ENCODE peak calls at places on chromosome 9, in five cellular contexts. B is A549, U is fibroblast of lung, T is PC-3, Y is K562. E is an unnamed sample.

GRCh38 chr9:137971477-137972138 is 94.0 kb downstream of the CACNA1B start:
- DNase-seq in B (no peak), U (no peak), T (no peak), Y (no peak), E (no peak)

GRCh38 chr9:105128908-105129307 is 115.5 kb upstream of the SLC44A1 start:
- DNase-seq in B (no peak), U (no peak), T (no peak), Y (no peak), E (peak)

GRCh38 chr9:38057416-38058195 is 11.4 kb downstream of the SHB start:
- DNase-seq in B (no peak), U (no peak), T (no peak), Y (no peak), E (peak)

GRCh38 chr9:108056805-108057386 is 567.3 kb upstream of the KLF4 start:
- DNase-seq in B (peak), U (peak), T (peak), Y (no peak), E (no peak)

GRCh38 chr9:32550046-32550608 is 2.0 kb upstream of the SMIM27 start:
- DNase-seq in B (peak), U (peak), T (no peak), Y (no peak), E (peak)

GRCh38 chr9:113817171-113817570 is 58.9 kb upstream of the ZNF618 start:
- DNase-seq in B (no peak), U (no peak), T (no peak), Y (no peak), E (no peak)

GRCh38 chr9:96222132-96222531 is 79.8 kb downstream of the HSD17B3 start:
- DNase-seq in B (peak), U (peak), T (peak), Y (peak), E (peak)

GRCh38 chr9:78559449-78559885 is 262.5 kb downstream of the PSAT1 start:
- DNase-seq in B (peak), U (peak), T (peak), Y (no peak), E (no peak)

GRCh38 chr9:73146113-73146815 is 5.4 kb upstream of the ANXA1 start:
- DNase-seq in B (no peak), U (no peak), T (no peak), Y (peak), E (no peak)

GRCh38 chr9:136728080-136728547 is 14.6 kb downstream of the LCN10 start:
- DNase-seq in B (peak), U (peak), T (peak), Y (peak), E (peak)

GRCh38 chr9:89720721-89721660 is 116.2 kb downstream of the GADD45G start:
- DNase-seq in B (no peak), U (no peak), T (no peak), Y (no peak), E (no peak)

GRCh38 chr9:110555971-110556370 is 23.6 kb downstream of the SVEP1 start:
- DNase-seq in B (peak), U (peak), T (no peak), Y (no peak), E (no peak)

GRCh38 chr9:32117291-32117690 is 267.2 kb upstream of the ACO1 start:
- DNase-seq in B (no peak), U (no peak), T (no peak), Y (no peak), E (no peak)

GRCh38 chr9:6757988-6758417 is 230 bp downstream of the KDM4C start:
- DNase-seq in B (no peak), U (no peak), T (no peak), Y (peak), E (no peak)

GRCh38 chr9:21873540-21874221 is 71.2 kb downstream of the MTAP start:
- DNase-seq in B (no peak), U (peak), T (peak), Y (no peak), E (no peak)

GRCh38 chr9:1276474-1276873 is 226.3 kb downstream of the DMRT2 start:
- DNase-seq in B (no peak), U (no peak), T (no peak), Y (no peak), E (no peak)

GRCh38 chr9:115494958-115495690 is 377.2 kb upstream of the TNC start:
- DNase-seq in B (peak), U (peak), T (peak), Y (no peak), E (no peak)

GRCh38 chr9:35905912-35906679 is at the start of gene HRCT1:
- DNase-seq in B (peak), U (peak), T (peak), Y (no peak), E (no peak)

GRCh38 chr9:114721491-114722362 is 39.7 kb upstream of the TEX48 start:
- DNase-seq in B (peak), U (peak), T (peak), Y (no peak), E (peak)

GRCh38 chr9:107807183-107807582 is 317.6 kb upstream of the KLF4 start:
- DNase-seq in B (peak), U (peak), T (peak), Y (no peak), E (no peak)

GRCh38 chr9:5577225-5577624 is 51.7 kb upstream of the RIC1 start:
- DNase-seq in B (no peak), U (no peak), T (no peak), Y (no peak), E (no peak)

GRCh38 chr9:3936520-3937235 is 363.2 kb downstream of the GLIS3 start:
- DNase-seq in B (no peak), U (peak), T (no peak), Y (no peak), E (no peak)
- H3K4me2 ChIP-seq in B (no peak), U (peak), T (no peak), Y (no peak), E (no peak)

GRCh38 chr9:69175488-69175872 is 1.4 kb downstream of the TJP2 start:
- DNase-seq in B (no peak), U (peak), T (no peak), Y (no peak), E (peak)
- TF ChIP-seq CTCF in B (no peak), U (no peak), T (no peak), Y (no peak), E (no peak)

GRCh38 chr9:129318121-129319075 is 140.3 kb upstream of the IER5L start:
- DNase-seq in B (no peak), U (no peak), T (no peak), Y (no peak), E (peak)
- H3K27ac ChIP-seq in B (peak), U (no peak), T (no peak), Y (no peak), E (no peak)

GRCh38 chr9:131854906-131855504 is 115.1 kb upstream of the RAPGEF1 start:
- DNase-seq in B (no peak), U (peak), T (no peak), Y (no peak), E (no peak)

GRCh38 chr9:131851414-131851813 is 111.5 kb upstream of the RAPGEF1 start:
- DNase-seq in B (no peak), U (no peak), T (no peak), Y (no peak), E (no peak)

GRCh38 chr9:131856105-131856504 is 116.2 kb upstream of the RAPGEF1 start:
- DNase-seq in B (peak), U (no peak), T (no peak), Y (peak), E (peak)

GRCh38 chr9:131853434-131853833 is 113.6 kb upstream of the RAPGEF1 start:
- DNase-seq in B (no peak), U (no peak), T (no peak), Y (no peak), E (no peak)

DNA sequence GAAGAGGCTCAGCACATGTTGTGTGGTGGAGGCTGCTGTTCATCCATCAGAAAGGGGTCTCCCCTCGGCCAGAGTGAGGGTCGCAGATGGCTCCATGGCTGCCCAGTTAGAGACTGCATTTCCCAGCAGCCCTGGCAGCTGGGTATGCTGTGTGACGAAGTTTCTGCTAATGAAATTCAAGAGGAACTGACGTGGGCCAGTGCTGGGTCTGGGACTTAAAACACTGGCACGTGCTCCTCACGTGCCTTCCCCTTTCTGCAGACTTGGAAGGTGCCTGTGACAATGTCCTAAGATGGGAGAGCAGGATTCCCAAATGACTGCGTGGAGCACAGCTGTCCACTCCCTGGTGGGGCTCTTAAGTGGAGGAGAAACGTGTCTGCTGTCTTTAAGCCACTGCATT is 114.5 kb upstream of the RAPGEF1 start:
- DNase-seq in B (no peak), U (no peak), T (no peak), Y (no peak), E (no peak)
- H3K4me2 ChIP-seq in B (no peak), U (no peak), T (no peak), Y (no peak), E (no peak)

DNA sequence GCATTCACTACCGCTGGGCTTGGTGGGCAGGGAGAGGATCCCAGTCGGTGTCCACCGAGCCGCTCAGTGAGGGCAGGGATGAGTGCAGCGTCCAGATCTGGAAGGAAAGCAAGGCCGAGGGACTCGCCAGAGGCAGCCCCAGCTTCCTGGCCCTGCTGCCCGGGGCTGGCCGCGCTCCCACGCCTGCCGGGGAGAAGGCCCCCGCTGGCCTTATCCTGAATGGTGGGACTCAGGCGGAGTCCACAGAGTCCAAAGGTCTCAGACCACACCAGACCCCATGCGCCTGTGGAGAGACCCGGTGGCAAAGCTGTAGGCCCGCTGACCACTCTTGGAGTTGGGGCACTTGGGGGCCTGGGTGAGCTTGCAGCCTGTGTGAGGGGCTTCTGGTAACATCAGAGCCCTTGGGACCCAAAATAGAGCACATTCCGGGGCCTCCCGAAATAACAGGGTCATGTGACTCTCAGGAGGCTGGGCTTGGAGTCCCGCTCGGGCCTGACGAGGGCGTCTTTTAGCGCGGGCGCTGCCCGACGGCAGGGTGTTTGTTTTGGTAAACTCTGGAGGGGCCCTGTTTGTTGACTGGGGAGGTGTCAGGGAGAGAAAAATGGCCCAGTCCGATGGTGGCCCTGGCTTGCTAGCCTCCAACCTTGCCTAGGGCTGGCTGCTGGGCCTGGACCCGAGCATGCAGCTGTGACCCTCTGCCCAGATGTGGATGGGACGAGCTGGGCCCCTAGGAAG is 2.8 kb downstream of the RXRA start:
- DNase-seq in B (no peak), U (peak), T (no peak), Y (no peak), E (peak)
- TF ChIP-seq CTCF in B (no peak), U (no peak), T (no peak), Y (no peak), E (no peak)

DNA sequence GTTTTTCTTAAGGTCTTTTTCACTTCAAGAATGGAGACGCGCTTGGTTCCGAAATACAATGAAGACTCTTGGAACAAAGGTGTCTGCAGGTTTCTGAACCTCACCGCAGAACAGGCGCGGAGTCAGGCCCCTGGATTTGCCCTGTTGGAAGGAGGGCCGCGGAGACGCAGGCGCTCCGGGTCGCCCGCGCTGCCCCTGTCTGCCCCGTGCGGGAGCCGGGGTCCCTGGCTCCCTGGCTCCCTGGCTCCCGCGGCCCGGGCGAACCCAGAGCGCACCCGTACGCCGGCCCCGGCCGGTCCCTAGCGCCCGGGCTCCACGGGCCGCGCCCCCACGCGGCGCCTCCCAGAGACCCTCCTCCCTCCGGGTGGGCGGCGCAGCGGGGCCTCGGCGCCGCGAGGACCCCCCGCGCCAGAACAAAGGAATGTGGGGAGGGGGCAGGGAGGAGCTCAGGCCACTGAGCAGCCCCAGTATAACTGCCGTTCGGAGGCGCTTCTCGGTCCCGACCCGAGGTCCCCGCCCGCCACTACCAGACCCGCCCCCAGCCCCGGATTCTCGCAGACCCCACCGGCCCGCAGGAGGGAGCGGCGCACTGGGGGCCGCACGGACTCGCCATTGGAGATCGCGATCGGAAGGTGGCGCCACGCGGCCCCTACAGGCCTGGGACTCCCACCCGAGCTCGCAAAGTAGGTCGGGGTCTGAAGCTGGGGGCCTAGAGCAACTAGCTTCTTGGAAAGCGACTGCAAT is 2.4 kb downstream of the NFIL3 start:
- DNase-seq in B (no peak), U (peak), T (no peak), Y (no peak), E (peak)
- H3K27ac ChIP-seq in B (peak), U (peak), T (peak), Y (no peak), E (no peak)

DNA sequence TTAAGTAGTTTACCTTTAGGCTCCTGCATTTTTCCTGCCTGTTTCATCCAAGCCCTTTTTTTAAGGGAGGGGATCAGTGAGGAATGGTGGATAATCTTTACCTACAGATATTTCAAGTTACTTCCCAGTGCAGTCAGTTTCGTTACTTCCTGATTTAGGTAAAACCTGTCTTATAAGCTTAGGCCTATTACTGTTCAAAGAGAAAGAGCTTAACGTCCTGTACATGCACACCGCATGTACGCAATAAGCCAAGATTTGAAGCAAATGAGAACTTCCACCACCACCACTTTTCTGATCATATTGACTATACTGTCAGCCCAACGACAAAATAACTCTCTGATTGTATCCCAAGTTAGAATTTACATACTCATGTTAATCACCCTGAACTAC is 5.2 kb downstream of the NFIB start:
- DNase-seq in B (no peak), U (peak), T (no peak), Y (no peak), E (no peak)
- H3K4me2 ChIP-seq in B (peak), U (peak), T (peak), Y (no peak), E (no peak)

GRCh38 chr9:27888661-27889295 is 315.5 kb upstream of the C9orf72 start:
- DNase-seq in B (peak), U (no peak), T (peak), Y (peak), E (no peak)
- TF ChIP-seq CTCF in B (peak), U (peak), T (peak), Y (peak), E (peak)

E was measured in neural progenitor cell.